ENCODE peak calls at places on chromosome 9, in seven cellular contexts. Q, C, V, N, R, P and O are unnamed samples.

GRCh38 chr9:92961627-92962302 is 14.4 kb downstream of the FGD3 start:
- DNase-seq in N (no peak), R (no peak), V (no peak), P (no peak), C (no peak), Q (peak; percentile 34), O (no peak)

GRCh38 chr9:128933731-128934130 is 12.9 kb downstream of the PHYHD1 start:
- DNase-seq in R (no peak), N (no peak), V (no peak), P (no peak), C (no peak), Q (no peak), O (no peak)

GRCh38 chr9:19946446-19947109 is 157.7 kb upstream of the SLC24A2 start:
- DNase-seq in R (peak; percentile 4), N (peak; percentile 76), P (peak; percentile 27), V (no peak), Q (no peak), C (no peak), O (peak; percentile 49)

GRCh38 chr9:19649672-19650071 is 139.2 kb downstream of the SLC24A2 start:
- DNase-seq in Q (no peak), N (no peak), C (no peak), V (no peak), P (no peak), R (no peak), O (no peak)

GRCh38 chr9:114180701-114181582 is 25.6 kb downstream of the COL27A1 start:
- DNase-seq in C (no peak), Q (no peak), R (no peak), P (peak; percentile 73), N (no peak), V (peak; percentile 50), O (peak; percentile 45)

GRCh38 chr9:97412628-97413382 is 909 bp downstream of the TDRD7 start:
- DNase-seq in Q (no peak), R (peak; percentile 22), C (no peak), P (no peak), N (peak; percentile 16), V (peak; percentile 31), O (peak; percentile 7)

GRCh38 chr9:122827759-122828090 is 663 bp downstream of the PDCL start:
- DNase-seq in C (no peak), R (peak; percentile 13), N (peak; percentile 53), P (peak; percentile 62), V (peak; percentile 19), Q (no peak), O (no peak)

GRCh38 chr9:86585422-86586143 is 231.4 kb upstream of the TUT7 start:
- DNase-seq in R (no peak), V (no peak), Q (no peak), N (no peak), C (no peak), P (no peak), O (peak; percentile 35)

GRCh38 chr9:17191095-17191494 is 56.3 kb downstream of the CNTLN start:
- DNase-seq in C (no peak), V (no peak), R (peak; percentile 13), N (peak; percentile 29), P (peak; percentile 56), Q (no peak), O (peak; percentile 44)

GRCh38 chr9:134069536-134070399 is 1.9 kb upstream of the BRD3 start:
- DNase-seq in P (no peak), C (no peak), N (no peak), V (no peak), R (no peak), Q (no peak), O (no peak)

GRCh38 chr9:135814421-135814820 is 92.9 kb downstream of the CAMSAP1 start:
- DNase-seq in V (no peak), P (no peak), Q (no peak), R (no peak), N (no peak), C (no peak), O (no peak)

GRCh38 chr9:85142461-85143401 is 473.2 kb downstream of the NTRK2 start:
- DNase-seq in V (peak; percentile 54), C (no peak), Q (peak; percentile 29), R (peak; percentile 1), N (no peak), P (peak; percentile 25), O (no peak)

GRCh38 chr9:135074354-135075233 is 12.9 kb upstream of the OLFM1 start:
- DNase-seq in R (no peak), Q (no peak), C (no peak), P (no peak), N (no peak), V (peak; percentile 76), O (no peak)

GRCh38 chr9:137251194-137251461 is at the start of gene STPG3:
- DNase-seq in P (no peak), Q (no peak), N (no peak), R (no peak), V (no peak), C (no peak), O (no peak)

GRCh38 chr9:96874947-96875459 is 20.7 kb upstream of the ZNF782 start:
- DNase-seq in C (peak; percentile 48), V (no peak), R (no peak), P (no peak), Q (peak; percentile 85), N (peak; percentile 91), O (peak; percentile 71)

GRCh38 chr9:16100596-16101091 is 547.8 kb downstream of the CCDC171 start:
- DNase-seq in Q (peak; percentile 11), P (peak; percentile 6), V (peak; percentile 38), C (no peak), R (no peak), N (peak; percentile 64), O (peak; percentile 36)

GRCh38 chr9:87478211-87478992 is 19.3 kb upstream of the DAPK1 start:
- DNase-seq in C (no peak), N (no peak), R (no peak), V (no peak), P (no peak), Q (no peak), O (no peak)

GRCh38 chr9:2816476-2817141 is 27.3 kb downstream of the PUM3 start:
- DNase-seq in V (no peak), C (no peak), Q (no peak), P (peak; percentile 90), N (peak; percentile 87), R (no peak), O (peak; percentile 73)

GRCh38 chr9:130286781-130287428 is 21.3 kb downstream of the HMCN2 start:
- DNase-seq in C (no peak), V (no peak), Q (no peak), P (no peak), R (no peak), N (no peak), O (no peak)

GRCh38 chr9:76269789-76270188 is 124.4 kb downstream of the RFK start:
- DNase-seq in V (no peak), N (peak; percentile 73), Q (no peak), C (no peak), R (no peak), P (peak; percentile 13), O (peak; percentile 45)

GRCh38 chr9:22528485-22528884 is 81.9 kb downstream of the DMRTA1 start:
- DNase-seq in V (no peak), P (no peak), N (peak; percentile 2), R (no peak), Q (no peak), C (no peak), O (peak; percentile 22)